ENCODE peak calls at places on chromosomes 13 and 19, in four cellular contexts. F is AG09319, Z is foreskin keratinocyte, S is IMR-90. I is an unnamed sample.
A peak's percentile ranks its signal among the peaks of the same experiment; 100 is the strongest.

GRCh38 chr19:40223135-40223822 is 3.2 kb downstream of the CCNP start:
- DNase-seq in F (no peak), Z (no peak), S (no peak), I (no peak)

GRCh38 chr13:33017410-33017929 is 1.2 kb downstream of the KL start:
- DNase-seq in F (no peak), Z (peak; percentile 44), S (peak; percentile 6), I (peak; percentile 18)

GRCh38 chr19:5952193-5953033 is 25.5 kb downstream of the RANBP3 start:
- DNase-seq in F (no peak), Z (no peak), S (no peak), I (no peak)

GRCh38 chr13:70758932-70759331 is 650.7 kb upstream of the KLHL1 start:
- DNase-seq in F (no peak), Z (no peak), S (no peak), I (no peak)

GRCh38 chr19:28567834-28568233 is 645.1 kb downstream of the UQCRFS1 start:
- DNase-seq in F (no peak), Z (no peak), S (no peak), I (no peak)

GRCh38 chr19:32969549-32969948 is 2.2 kb downstream of the CEP89 start:
- DNase-seq in F (no peak), Z (no peak), S (no peak), I (no peak)

GRCh38 chr19:6108721-6109633 is 1.3 kb downstream of the RFX2 start:
- DNase-seq in F (peak; percentile 67), Z (no peak), S (peak; percentile 66), I (peak; percentile 39)

GRCh38 chr13:68125087-68125480 is 894.9 kb upstream of the PCDH9 start:
- DNase-seq in F (no peak), Z (peak; percentile 50), S (no peak), I (no peak)

GRCh38 chr19:13850910-13851753 is 25.8 kb upstream of the NANOS3 start:
- DNase-seq in F (peak; percentile 83), Z (peak; percentile 91), S (peak; percentile 94), I (no peak)

GRCh38 chr19:55642153-55643002 is 1.1 kb upstream of the ZNF581 start:
- DNase-seq in F (no peak), Z (no peak), S (no peak), I (no peak)

GRCh38 chr13:103328899-103329298 is 262.7 kb upstream of the SLC10A2 start:
- DNase-seq in F (no peak), Z (no peak), S (no peak), I (no peak)
- TF ChIP-seq CTCF in F (no peak), Z (peak; percentile 59), S (no peak), I (no peak)

GRCh38 chr13:108269601-108270328 is at the start of gene TNFSF13B:
- DNase-seq in F (no peak), Z (no peak), S (peak; percentile 40), I (no peak)
- TF ChIP-seq CTCF in F (peak; percentile 10), Z (no peak), S (no peak), I (no peak)

DNA sequence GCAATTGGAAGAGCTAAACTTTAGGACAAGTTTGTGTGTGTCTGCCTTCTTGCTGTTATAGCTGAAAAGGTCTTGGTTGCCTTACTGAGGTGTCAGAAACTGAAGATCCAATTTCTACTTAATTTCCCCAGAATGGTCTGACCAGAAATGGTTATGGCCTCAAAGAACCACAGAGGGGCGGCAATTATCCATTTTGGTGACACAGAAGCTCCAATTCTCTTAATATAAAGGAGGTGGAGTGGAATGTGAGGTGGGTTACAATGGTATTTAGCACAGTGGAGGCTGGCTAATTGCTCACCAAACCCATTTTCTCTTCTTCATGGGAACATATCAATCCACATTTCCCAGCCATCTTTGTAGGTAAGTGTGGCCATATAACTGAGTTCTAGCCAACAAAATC is 1157.2 kb downstream of the OLFM4 start:
- DNase-seq in F (no peak), Z (no peak), S (no peak), I (no peak)
- TF ChIP-seq CTCF in F (no peak), Z (peak; percentile 62), S (no peak), I (peak; percentile 65)

GRCh38 chr19:12325690-12326089 is 7.7 kb downstream of the ZNF563 start:
- DNase-seq in F (no peak), Z (no peak), S (no peak), I (no peak)

GRCh38 chr19:12333162-12334159 is at the start of gene ZNF563:
- DNase-seq in F (peak; percentile 78), Z (peak; percentile 86), S (peak; percentile 89), I (peak; percentile 95)

GRCh38 chr19:12331211-12331941 is 2.1 kb downstream of the ZNF563 start:
- DNase-seq in F (no peak), Z (no peak), S (no peak), I (no peak)

GRCh38 chr19:12330340-12330739 is 3.1 kb downstream of the ZNF563 start:
- DNase-seq in F (no peak), Z (no peak), S (no peak), I (no peak)
- TF ChIP-seq CTCF in F (no peak), Z (no peak), S (no peak), I (no peak)

DNA sequence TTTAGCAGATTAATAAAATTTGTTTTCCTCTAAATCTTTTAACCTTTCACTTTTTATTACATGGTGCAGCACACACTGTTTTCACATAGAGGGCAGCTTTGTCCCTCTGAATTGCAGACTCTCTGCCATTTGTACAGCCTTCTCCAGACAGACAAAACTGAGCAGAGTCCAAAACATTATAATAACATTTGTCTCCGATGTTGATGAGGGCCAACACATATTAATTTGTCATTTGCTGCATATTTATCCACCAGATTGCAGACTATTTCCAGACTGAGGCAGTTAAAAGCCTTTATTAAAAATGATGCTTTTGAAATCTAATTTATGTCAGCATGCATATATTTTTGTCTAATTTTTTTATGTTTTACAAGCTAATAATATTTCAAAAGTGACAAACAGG is 1251.9 kb upstream of the SLC10A2 start:
- DNase-seq in F (no peak), Z (no peak), S (peak; percentile 49), I (no peak)
- TF ChIP-seq CTCF in F (no peak), Z (peak; percentile 55), S (peak; percentile 58), I (peak; percentile 65)

I was measured in neural crest cell.